ENCODE peak calls at places on chromosomes 13 and 19, in four cellular contexts. One of them, this sample, is unnamed.

GRCh38 chr13:87810391-87810801 is 139.2 kb downstream of the SLITRK5 start:
- DNase-seq in NCI-H2029: no peak
- DNase-seq in mucosa of descending colon: peak; percentile 20
- DNase-seq in fibroblast of the aortic adventitia: no peak
- DNase-seq in this sample: peak; percentile 42

GRCh38 chr13:49098198-49098597 is 121.9 kb upstream of the MLNR start:
- DNase-seq in NCI-H2029: no peak
- DNase-seq in mucosa of descending colon: no peak
- DNase-seq in fibroblast of the aortic adventitia: peak; percentile 96
- DNase-seq in this sample: peak; percentile 23

GRCh38 chr13:91894311-91894710 is 495.9 kb downstream of the GPC5 start:
- DNase-seq in NCI-H2029: no peak
- DNase-seq in mucosa of descending colon: no peak
- DNase-seq in fibroblast of the aortic adventitia: peak; percentile 1
- DNase-seq in this sample: no peak

GRCh38 chr13:28161370-28161769 is 23.0 kb downstream of the PAN3 start:
- DNase-seq in NCI-H2029: no peak
- DNase-seq in mucosa of descending colon: peak; percentile 55
- DNase-seq in fibroblast of the aortic adventitia: peak; percentile 12
- DNase-seq in this sample: no peak

GRCh38 chr13:41411060-41411459 is 46.3 kb upstream of the RGCC start:
- DNase-seq in NCI-H2029: no peak
- DNase-seq in mucosa of descending colon: no peak
- DNase-seq in fibroblast of the aortic adventitia: no peak
- DNase-seq in this sample: no peak

GRCh38 chr13:78600317-78600899 is 2.9 kb downstream of the POU4F1 start:
- DNase-seq in NCI-H2029: no peak
- DNase-seq in mucosa of descending colon: no peak
- DNase-seq in fibroblast of the aortic adventitia: no peak
- DNase-seq in this sample: no peak

GRCh38 chr13:65011403-65011802 is 2218.7 kb downstream of the PCDH9 start:
- DNase-seq in NCI-H2029: no peak
- DNase-seq in mucosa of descending colon: no peak
- DNase-seq in fibroblast of the aortic adventitia: no peak
- DNase-seq in this sample: no peak

GRCh38 chr13:113020323-113021080 is 51.5 kb downstream of the MCF2L start:
- DNase-seq in NCI-H2029: no peak
- DNase-seq in mucosa of descending colon: no peak
- DNase-seq in fibroblast of the aortic adventitia: no peak
- DNase-seq in this sample: no peak

GRCh38 chr13:27355894-27356293 is 68.5 kb upstream of the GTF3A start:
- DNase-seq in NCI-H2029: no peak
- DNase-seq in mucosa of descending colon: no peak
- DNase-seq in fibroblast of the aortic adventitia: no peak
- DNase-seq in this sample: no peak

GRCh38 chr13:31945202-31945978 is 86.2 kb upstream of the FRY start:
- DNase-seq in NCI-H2029: peak; percentile 78
- DNase-seq in mucosa of descending colon: peak; percentile 31
- DNase-seq in fibroblast of the aortic adventitia: peak; percentile 79
- DNase-seq in this sample: peak; percentile 81

GRCh38 chr13:106573279-106573831 is 5.4 kb upstream of the ARGLU1 start:
- DNase-seq in NCI-H2029: no peak
- DNase-seq in mucosa of descending colon: no peak
- DNase-seq in fibroblast of the aortic adventitia: peak; percentile 82
- DNase-seq in this sample: no peak

GRCh38 chr19:14944456-14944855 is 3.2 kb downstream of the OR7C2 start:
- DNase-seq in NCI-H2029: no peak
- DNase-seq in mucosa of descending colon: no peak
- DNase-seq in fibroblast of the aortic adventitia: no peak
- DNase-seq in this sample: no peak

GRCh38 chr19:8304841-8305621 is 3.1 kb downstream of the CD320 start:
- DNase-seq in NCI-H2029: no peak
- DNase-seq in mucosa of descending colon: peak; percentile 23
- DNase-seq in fibroblast of the aortic adventitia: no peak
- DNase-seq in this sample: peak; percentile 52

GRCh38 chr19:58393725-58394033 is 1.8 kb upstream of the RNF225 start:
- DNase-seq in NCI-H2029: no peak
- DNase-seq in mucosa of descending colon: no peak
- DNase-seq in fibroblast of the aortic adventitia: no peak
- DNase-seq in this sample: no peak

GRCh38 chr19:18558202-18558555 is 509 bp downstream of the KXD1 start:
- DNase-seq in NCI-H2029: no peak
- DNase-seq in mucosa of descending colon: no peak
- DNase-seq in fibroblast of the aortic adventitia: peak; percentile 12
- DNase-seq in this sample: no peak

GRCh38 chr13:98972627-98973026 is 5.2 kb downstream of the DOCK9 start:
- DNase-seq in NCI-H2029: no peak
- DNase-seq in mucosa of descending colon: no peak
- DNase-seq in fibroblast of the aortic adventitia: peak; percentile 10
- DNase-seq in this sample: no peak

This sample was measured in pancreas.